ENCODE peak calls at places on chromosomes 12 and 14, in eight cellular contexts. Y is Peyer's patch; H is lung; O is tibial artery; E is sigmoid colon; X is aorta; B is CD8-positive, alpha-beta memory T cell; G is thyroid gland. L is an unnamed sample.

GRCh38 chr12:45615268-45615667 is 114.2 kb upstream of the ARID2 start:
- DNase-seq in Y (no peak), H (no peak), O (no peak), E (no peak), X (no peak), B (no peak), G (no peak), L (no peak)

GRCh38 chr14:88521818-88522217 is 33.0 kb downstream of the PTPN21 start:
- DNase-seq in Y (no peak), H (no peak), O (no peak), E (no peak), X (no peak), B (no peak), G (no peak), L (no peak)

GRCh38 chr12:126895946-126896520 is 1370.9 kb upstream of the TMEM132C start:
- DNase-seq in Y (no peak), H (no peak), O (no peak), E (no peak), X (no peak), B (no peak), G (no peak), L (no peak)

GRCh38 chr14:83779266-83779665 is 1750.7 kb upstream of the FLRT2 start:
- DNase-seq in Y (no peak), H (no peak), O (no peak), E (no peak), X (no peak), B (no peak), G (no peak), L (no peak)

GRCh38 chr12:108629824-108630476 is 3.7 kb downstream of the SELPLG start:
- DNase-seq in Y (no peak), H (peak; percentile 54), O (peak; percentile 20), E (no peak), X (peak; percentile 84), B (peak; percentile 63), G (no peak), L (peak; percentile 67)

GRCh38 chr12:65232490-65233077 is 45.9 kb upstream of the MSRB3 start:
- DNase-seq in Y (no peak), H (no peak), O (no peak), E (no peak), X (no peak), B (no peak), G (no peak), L (peak; percentile 22)

GRCh38 chr14:104690861-104691455 is 1.5 kb downstream of the INF2 start:
- DNase-seq in Y (no peak), H (no peak), O (no peak), E (no peak), X (no peak), B (no peak), G (no peak), L (peak; percentile 47)

GRCh38 chr14:105141486-105142281 is 26.9 kb downstream of the JAG2 start:
- DNase-seq in Y (no peak), H (no peak), O (peak; percentile 16), E (peak; percentile 48), X (peak; percentile 75), B (no peak), G (no peak), L (no peak)

GRCh38 chr12:120367924-120368788 is 808 bp downstream of the MSI1 start:
- DNase-seq in Y (no peak), H (no peak), O (no peak), E (no peak), X (no peak), B (no peak), G (no peak), L (no peak)

GRCh38 chr14:79732911-79733310 is 478.4 kb downstream of the DIO2 start:
- DNase-seq in Y (no peak), H (no peak), O (no peak), E (no peak), X (no peak), B (no peak), G (no peak), L (no peak)

GRCh38 chr12:23083267-23083666 is 458.3 kb downstream of the ETNK1 start:
- DNase-seq in Y (no peak), H (no peak), O (no peak), E (no peak), X (no peak), B (no peak), G (no peak), L (no peak)

GRCh38 chr12:87756111-87756510 is 273.1 kb downstream of the C12orf50 start:
- DNase-seq in Y (no peak), H (no peak), O (no peak), E (no peak), X (no peak), B (no peak), G (no peak), L (no peak)

GRCh38 chr12:120230326-120230973 is 29.5 kb upstream of the RPLP0 start:
- DNase-seq in Y (peak; percentile 53), H (peak; percentile 56), O (peak; percentile 79), E (peak; percentile 91), X (no peak), B (no peak), G (peak; percentile 59), L (no peak)

GRCh38 chr12:113203852-113204760 is 17.2 kb upstream of the TPCN1 start:
- DNase-seq in Y (no peak), H (no peak), O (no peak), E (no peak), X (peak; percentile 36), B (no peak), G (no peak), L (no peak)

GRCh38 chr12:4873947-4874346 is 35.8 kb upstream of the KCNA1 start:
- DNase-seq in Y (no peak), H (no peak), O (no peak), E (no peak), X (no peak), B (no peak), G (no peak), L (no peak)

GRCh38 chr14:23068792-23069412 is 11.6 kb upstream of the CDH24 start:
- DNase-seq in Y (peak; percentile 73), H (peak; percentile 85), O (peak; percentile 75), E (peak; percentile 90), X (peak; percentile 82), B (peak; percentile 49), G (peak; percentile 78), L (peak; percentile 77)

GRCh38 chr12:132151766-132152410 is 7.6 kb downstream of the NOC4L start:
- DNase-seq in Y (no peak), H (no peak), O (no peak), E (no peak), X (peak; percentile 71), B (no peak), G (no peak), L (peak; percentile 32)

DNA sequence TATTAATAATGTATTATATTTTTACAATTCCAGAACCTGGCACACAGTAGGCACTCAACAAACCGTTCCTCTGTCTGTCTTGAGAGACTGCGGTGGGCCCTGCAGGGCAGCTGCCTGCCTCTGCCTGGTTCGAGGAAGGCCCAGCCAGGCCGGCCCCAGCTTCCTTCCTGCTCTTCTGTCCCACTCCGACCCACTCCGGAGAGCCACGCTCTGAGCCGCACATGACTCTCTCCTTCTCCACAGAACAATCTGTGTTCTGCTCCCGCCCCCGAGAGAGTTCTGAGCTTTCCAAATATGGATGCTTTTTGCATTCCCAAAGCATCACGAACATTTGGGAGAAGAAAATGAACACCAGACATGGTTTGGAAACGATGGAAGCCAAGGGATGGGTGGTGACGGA is 57.3 kb downstream of the TTC7B start:
- DNase-seq in Y (no peak), H (no peak), O (peak; percentile 76), E (peak; percentile 89), X (peak; percentile 86), B (no peak), G (peak; percentile 27), L (no peak)
- H3K4me3 ChIP-seq in Y (peak overlapping the region; percentile 51), H (no peak overlapping the region), O (peak overlapping the region; percentile 48), E (peak overlapping the region; percentile 26), X (no peak overlapping the region), B (peak overlapping the region; percentile 78), G (no peak overlapping the region), L (peak overlapping the region; percentile 68)

DNA sequence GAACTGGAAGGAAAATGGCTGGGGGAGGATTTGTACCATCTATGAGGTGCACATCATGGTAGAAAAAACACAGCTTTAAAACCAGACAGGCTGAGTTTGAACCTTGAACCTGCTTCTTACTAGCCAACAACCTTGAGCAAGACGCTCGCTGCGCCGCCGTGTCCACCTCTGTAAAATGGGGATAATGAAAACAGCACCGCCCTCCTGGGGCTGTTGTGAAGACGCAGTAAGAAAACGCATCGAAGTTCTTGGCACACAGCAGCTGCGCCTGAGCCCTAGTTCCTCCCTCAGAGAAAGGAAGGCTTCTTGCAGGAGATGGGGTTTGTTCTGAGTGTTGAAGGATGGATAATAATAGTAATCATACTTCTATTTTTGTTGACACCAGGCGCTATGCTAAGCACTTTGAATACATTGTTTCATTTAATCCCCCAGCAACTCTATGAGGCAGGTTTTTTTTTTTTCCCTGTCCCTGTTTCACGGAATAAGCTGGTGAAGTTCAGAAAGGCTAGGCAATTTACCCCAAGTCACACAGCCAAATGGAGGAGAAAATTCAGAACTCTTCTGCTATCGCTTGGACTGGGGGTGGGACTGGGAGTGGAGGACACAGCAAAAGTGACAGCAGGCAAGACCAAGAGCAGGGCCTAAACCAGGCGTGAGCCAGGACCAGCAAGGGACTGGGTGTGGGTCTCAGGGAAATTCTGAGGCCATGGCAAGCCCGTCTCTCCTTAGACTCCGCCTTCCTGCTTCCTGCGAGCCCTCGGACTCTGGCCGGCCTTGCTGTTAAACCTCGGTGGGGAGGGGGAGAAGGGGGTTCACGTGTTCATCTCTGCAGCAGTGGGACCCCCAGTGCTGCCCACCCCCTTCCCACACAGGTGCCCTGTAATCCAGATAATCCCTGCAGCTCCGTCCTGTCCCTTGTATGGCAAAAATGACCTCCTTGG is 97.5 kb downstream of the LRRC74A start:
- DNase-seq in Y (no peak), H (no peak), O (no peak), E (no peak), X (no peak), B (no peak), G (no peak), L (no peak)
- H3K4me1 ChIP-seq in Y (no peaks in the 10 kb centered on the region), H (peaks cover 21% of the 10 kb centered on the region), O (peaks cover 31% of the 10 kb centered on the region), E (peaks cover 33% of the 10 kb centered on the region), X (no peaks in the 10 kb centered on the region), B (peaks cover 40% of the 10 kb centered on the region), G (peaks cover 40% of the 10 kb centered on the region), L (peaks cover 64% of the 10 kb centered on the region)

DNA sequence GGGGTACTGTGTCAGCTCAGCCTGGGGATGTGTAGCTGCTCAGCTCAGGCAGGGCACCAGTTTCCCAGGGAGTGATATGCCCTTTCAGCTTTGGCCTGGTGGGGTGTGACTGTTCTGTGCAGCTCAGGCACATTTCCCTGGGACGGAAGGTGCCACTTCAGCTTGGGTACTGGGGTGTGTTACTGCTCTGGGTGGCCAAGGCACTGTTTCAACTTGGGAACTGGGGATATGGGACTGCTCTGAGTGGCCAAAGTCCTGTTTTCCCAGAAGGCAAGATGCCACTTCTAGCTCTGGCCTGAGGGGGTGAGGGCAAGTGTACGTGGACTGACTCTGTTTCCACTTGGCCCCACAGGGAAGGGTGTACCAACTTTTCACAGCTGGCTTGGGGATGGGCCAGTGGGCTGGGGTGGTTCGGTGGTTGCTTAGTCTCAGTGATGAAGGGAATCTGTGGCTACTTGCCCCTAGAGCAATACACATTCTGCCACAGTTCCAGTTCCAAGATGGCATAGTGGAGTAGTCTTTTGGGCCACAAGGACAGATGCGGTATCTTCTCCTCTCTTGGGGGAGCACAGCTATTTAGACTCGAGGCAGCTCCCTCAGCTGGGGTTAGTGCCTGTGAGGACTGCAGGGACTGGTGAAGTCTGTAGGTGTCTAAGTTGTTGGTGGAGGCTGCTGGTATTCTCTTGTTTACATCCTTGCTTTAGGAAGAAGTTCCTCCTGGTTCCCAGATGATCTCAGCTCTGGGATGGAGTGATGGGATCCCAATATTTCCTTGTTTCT is 26.4 kb downstream of the TBC1D15 start:
- DNase-seq in Y (no peak), H (no peak), O (no peak), E (no peak), X (peak; percentile 62), B (no peak), G (no peak), L (no peak)
- H3K27ac ChIP-seq in Y (no peak overlapping the region), H (no peak overlapping the region), O (no peak overlapping the region), E (no peak overlapping the region), X (no peak overlapping the region), B (no peak overlapping the region), G (no peak overlapping the region), L (no peak overlapping the region)

GRCh38 chr12:122094261-122094734 is 15.7 kb downstream of the MLXIP start:
- DNase-seq in Y (peak; percentile 9), H (no peak), O (no peak), E (peak; percentile 44), X (no peak), B (no peak), G (no peak), L (no peak)
- H3K4me3 ChIP-seq in Y (no peak overlapping the region), H (no peak overlapping the region), O (no peak overlapping the region), E (no peak overlapping the region), X (no peak overlapping the region), B (no peak overlapping the region), G (no peak overlapping the region), L (no peak overlapping the region)